ENCODE peak calls at places on chromosomes 5 and 9, in ten cellular contexts. D, Y, M, O, W, C, V, X, P and J are unnamed samples.

GRCh38 chr5:75152861-75153260 is 83.8 kb downstream of the ANKRD31 start:
- DNase-seq in C (no peak), W (no peak), D (no peak), Y (no peak), V (no peak), O (no peak), P (no peak), X (no peak), M (no peak), J (no peak)

GRCh38 chr9:129885018-129885669 is 49.9 kb downstream of the USP20 start:
- DNase-seq in D (peak; percentile 41), C (no peak), V (peak; percentile 56), W (no peak), M (peak; percentile 73), X (peak; percentile 37), O (peak; percentile 76), P (no peak), Y (peak; percentile 48), J (no peak)

GRCh38 chr9:102225806-102226441 is 487.5 kb upstream of the GRIN3A start:
- DNase-seq in W (no peak), P (no peak), D (no peak), C (no peak), Y (no peak), V (no peak), O (no peak), M (no peak), X (no peak), J (no peak)

GRCh38 chr9:3662671-3663070 is 136.9 kb upstream of the RFX3 start:
- DNase-seq in W (peak; percentile 5), C (no peak), X (no peak), O (no peak), P (no peak), M (no peak), Y (no peak), V (no peak), D (no peak), J (no peak)

GRCh38 chr5:11302663-11303062 is 541.6 kb upstream of the DAP start:
- DNase-seq in M (no peak), C (no peak), Y (no peak), V (no peak), D (no peak), P (no peak), W (no peak), O (no peak), X (no peak), J (no peak)

GRCh38 chr9:37289631-37290030 is 132.9 kb upstream of the GRHPR start:
- DNase-seq in P (no peak), V (no peak), W (no peak), O (no peak), C (no peak), X (no peak), M (no peak), D (no peak), Y (no peak), J (no peak)

GRCh38 chr9:124282442-124283231 is 24.9 kb downstream of the NEK6 start:
- DNase-seq in Y (peak; percentile 80), O (peak; percentile 84), D (peak; percentile 48), P (no peak), C (peak; percentile 72), X (no peak), W (no peak), M (peak; percentile 66), V (no peak), J (peak; percentile 85)

GRCh38 chr5:135724475-135725065 is 109.9 kb upstream of the SLC25A48 start:
- DNase-seq in P (no peak), Y (no peak), M (no peak), X (no peak), D (no peak), W (no peak), C (no peak), V (no peak), O (no peak), J (no peak)

GRCh38 chr5:136143763-136144162 is 11.1 kb downstream of the SMAD5 start:
- DNase-seq in M (no peak), C (no peak), W (no peak), X (no peak), P (no peak), D (no peak), V (no peak), O (no peak), Y (no peak), J (no peak)

GRCh38 chr5:169728-170094 is 21.6 kb upstream of the LRRC14B start:
- DNase-seq in Y (no peak), P (no peak), O (no peak), C (no peak), M (no peak), W (no peak), D (no peak), V (no peak), X (no peak), J (no peak)
- TF ChIP-seq CTCF in Y (no peak), P (no peak), O (no peak), C (no peak), M (no peak), W (no peak), D (no peak), V (no peak), X (no peak), J (no peak)

DNA sequence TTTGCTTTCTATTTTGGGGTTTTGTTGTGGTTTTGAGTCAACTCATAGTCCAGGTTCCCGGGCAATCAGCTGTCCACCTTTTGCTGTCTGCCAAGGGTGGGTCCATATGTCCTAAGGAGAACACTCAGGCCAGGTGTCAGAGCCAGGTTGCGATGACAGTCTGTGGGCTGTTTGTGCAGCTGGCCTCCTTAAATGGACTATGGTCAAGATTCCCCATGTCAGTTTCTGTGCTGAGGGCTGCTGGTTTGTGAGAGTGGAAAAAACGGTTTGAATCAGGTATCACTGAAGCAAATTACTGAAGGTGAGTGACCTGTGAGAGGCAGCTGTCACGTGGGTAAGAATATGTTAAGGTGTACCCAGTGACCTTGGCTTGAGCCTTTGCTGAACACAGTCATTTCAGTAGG is 33.0 kb downstream of the SNX30 start:
- DNase-seq in P (no peak), M (no peak), V (no peak), X (no peak), D (no peak), Y (no peak), C (no peak), O (no peak), W (no peak), J (no peak)
- H3K4me1 ChIP-seq in P (no peaks in the 10 kb centered on the region), M (no peaks in the 10 kb centered on the region), V (peaks cover 13% of the 10 kb centered on the region), X (peaks cover 5% of the 10 kb centered on the region), D (no peaks in the 10 kb centered on the region), Y (peaks cover 9% of the 10 kb centered on the region), C (no peaks in the 10 kb centered on the region), O (peaks cover 24% of the 10 kb centered on the region), W (no peaks in the 10 kb centered on the region), J (no peaks in the 10 kb centered on the region)

GRCh38 chr5:138354387-138354786 is 1.9 kb downstream of the KDM3B start:
- DNase-seq in X (peak; percentile 45), Y (no peak), O (no peak), C (no peak), D (no peak), W (no peak), P (no peak), V (no peak), M (no peak), J (no peak)

GRCh38 chr5:138352722-138353549 is 451 bp downstream of the KDM3B start:
- DNase-seq in M (peak; percentile 69), W (peak; percentile 67), D (peak; percentile 56), Y (peak; percentile 60), O (peak; percentile 84), P (peak; percentile 60), V (peak; percentile 71), X (peak; percentile 79), C (peak; percentile 62), J (peak; percentile 81)

GRCh38 chr5:138354926-138355378 is 2.5 kb downstream of the KDM3B start:
- DNase-seq in C (peak; percentile 32), W (peak; percentile 71), D (no peak), M (no peak), Y (no peak), V (peak; percentile 73), O (no peak), X (peak; percentile 73), P (peak; percentile 86), J (no peak)

GRCh38 chr5:138352071-138352721 is at the start of gene KDM3B:
- DNase-seq in Y (peak; percentile 87), P (peak; percentile 94), D (peak; percentile 92), W (peak; percentile 88), M (peak; percentile 78), O (peak; percentile 94), C (peak; percentile 76), X (peak; percentile 93), V (peak; percentile 90), J (peak; percentile 60)

DNA sequence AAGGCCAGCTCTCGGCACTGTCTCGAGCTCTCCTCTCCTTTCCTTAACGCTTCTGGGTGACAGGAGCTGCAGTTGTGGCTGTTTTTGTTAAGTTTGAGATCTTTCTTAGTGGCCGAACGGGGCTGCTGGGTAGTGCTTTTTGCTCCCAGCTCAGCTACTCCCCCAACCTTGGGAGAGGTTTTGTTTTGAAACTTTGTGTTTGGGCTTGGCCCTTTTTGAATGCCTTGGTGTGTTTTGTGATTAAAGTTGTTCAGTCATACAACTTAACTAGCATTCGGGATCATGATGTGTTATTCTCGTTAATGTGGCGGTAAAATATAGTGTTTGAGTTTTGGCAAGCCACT is 1.0 kb downstream of the KDM3B start:
- DNase-seq in V (peak; percentile 68), C (no peak), M (no peak), X (no peak), W (no peak), D (no peak), P (no peak), Y (no peak), O (no peak), J (no peak)
- H3K27ac ChIP-seq in V (peak overlapping the region; percentile 73), C (peak overlapping the region; percentile 97), M (peak overlapping the region; percentile 100), X (peak overlapping the region; percentile 84), W (peak overlapping the region; percentile 98), D (peak overlapping the region; percentile 97), P (peak overlapping the region; percentile 100), Y (peak overlapping the region; percentile 97), O (peak overlapping the region; percentile 97), J (peak overlapping the region; percentile 98)

GRCh38 chr9:17795708-17796107 is 216.8 kb downstream of the SH3GL2 start:
- DNase-seq in Y (no peak), V (no peak), D (no peak), O (no peak), W (no peak), C (no peak), X (no peak), M (no peak), P (no peak), J (no peak)

GRCh38 chr9:17799383-17799782 is 220.5 kb downstream of the SH3GL2 start:
- DNase-seq in M (no peak), P (no peak), C (no peak), V (no peak), W (no peak), D (no peak), Y (no peak), X (no peak), O (no peak), J (no peak)

GRCh38 chr9:17789316-17789715 is 210.4 kb downstream of the SH3GL2 start:
- DNase-seq in V (no peak), W (no peak), D (no peak), X (no peak), O (no peak), C (no peak), P (no peak), M (no peak), Y (no peak), J (no peak)

GRCh38 chr9:17793713-17794622 is 215.1 kb downstream of the SH3GL2 start:
- DNase-seq in C (no peak), P (peak; percentile 66), D (peak; percentile 12), Y (no peak), O (no peak), M (peak; percentile 43), V (no peak), W (no peak), X (peak; percentile 31), J (no peak)
- TF ChIP-seq CTCF in C (no peak), P (peak; percentile 43), D (no peak), Y (no peak), O (no peak), M (peak; percentile 25), V (peak; percentile 44), W (peak; percentile 17), X (peak; percentile 44), J (no peak)